ENCODE peak calls at places on chromosomes 3 and 15, in eight cellular contexts. U is effector memory CD8-positive, alpha-beta T cell; M is stimulated activated CD8-positive, alpha-beta memory T cell treated with anti-CD3 and anti-CD28 coated beads, Interleukin-15, amount 100 ng/mL, for 24 hours; W is T-helper 2 cell; V is activated naive CD4-positive, alpha-beta T cell treated with Interleukin-2 at 50 U/mL for 16 hours; Z is AG04449; P is sigmoid colon; G is stimulated activated CD4-positive, alpha-beta T cell treated with anti-CD3 and anti-CD28 coated beads, Interleukin-1b, Interleukin-23, amount 100 ng/mL, for 1 hour. E is an unnamed sample.

GRCh38 chr3:117844676-117845075 is 1135.1 kb downstream of the TUSC7 start:
- DNase-seq in U (no peak), M (no peak), W (no peak), V (no peak), Z (peak; percentile 14), P (no peak), G (no peak), E (no peak)

GRCh38 chr3:133505813-133506212 is 67.7 kb upstream of the CDV3 start:
- DNase-seq in U (no peak), M (no peak), W (no peak), V (no peak), Z (no peak), P (no peak), G (no peak), E (no peak)

GRCh38 chr3:50913279-50913678 is 238.6 kb downstream of the DOCK3 start:
- DNase-seq in U (no peak), M (no peak), W (no peak), V (no peak), Z (no peak), P (no peak), G (no peak), E (peak; percentile 51)

GRCh38 chr3:46214751-46215352 is 6.7 kb upstream of the CCR1 start:
- DNase-seq in U (no peak), M (no peak), W (peak; percentile 26), V (no peak), Z (no peak), P (no peak), G (no peak), E (peak; percentile 4)

GRCh38 chr3:140093742-140094141 is 158.8 kb downstream of the CLSTN2 start:
- DNase-seq in U (no peak), M (no peak), W (no peak), V (no peak), Z (peak; percentile 16), P (peak; percentile 89), G (no peak), E (peak; percentile 87)

GRCh38 chr3:38479431-38480092 is 16.6 kb upstream of the EXOG start:
- DNase-seq in U (peak; percentile 35), M (no peak), W (peak; percentile 57), V (peak; percentile 43), Z (no peak), P (peak; percentile 83), G (peak; percentile 10), E (peak; percentile 23)

GRCh38 chr3:171301002-171301401 is 159.2 kb downstream of the TNIK start:
- DNase-seq in U (no peak), M (no peak), W (no peak), V (no peak), Z (no peak), P (no peak), G (no peak), E (no peak)

GRCh38 chr3:128686465-128686864 is 35.8 kb upstream of the RPN1 start:
- DNase-seq in U (no peak), M (no peak), W (no peak), V (no peak), Z (no peak), P (no peak), G (no peak), E (no peak)

GRCh38 chr15:35994861-35995260 is 448.9 kb upstream of the DPH6 start:
- DNase-seq in U (no peak), M (no peak), W (no peak), V (no peak), Z (no peak), P (no peak), G (no peak), E (no peak)

GRCh38 chr3:61896251-61896650 is 334.9 kb downstream of the PTPRG start:
- DNase-seq in U (no peak), M (no peak), W (no peak), V (no peak), Z (no peak), P (no peak), G (no peak), E (peak; percentile 26)

GRCh38 chr3:71726106-71726505 is 904 bp upstream of the EIF4E3 start:
- DNase-seq in U (peak; percentile 39), M (no peak), W (peak; percentile 61), V (peak; percentile 53), Z (no peak), P (no peak), G (no peak), E (no peak)

GRCh38 chr3:1987983-1988382 is 110.7 kb upstream of the CNTN4 start:
- DNase-seq in U (no peak), M (no peak), W (no peak), V (no peak), Z (no peak), P (no peak), G (no peak), E (peak; percentile 11)

GRCh38 chr3:184769771-184770170 is 42.2 kb upstream of the VPS8 start:
- DNase-seq in U (no peak), M (no peak), W (no peak), V (no peak), Z (no peak), P (no peak), G (no peak), E (no peak)

GRCh38 chr15:33860749-33861148 is 107.5 kb upstream of the CHRM5 start:
- DNase-seq in U (no peak), M (no peak), W (no peak), V (no peak), Z (no peak), P (no peak), G (no peak), E (no peak)

GRCh38 chr3:69353492-69353891 is 32.4 kb downstream of the FRMD4B start:
- DNase-seq in U (no peak), M (no peak), W (peak; percentile 52), V (no peak), Z (no peak), P (no peak), G (no peak), E (no peak)

GRCh38 chr15:42107483-42107882 is 13.1 kb upstream of the PLA2G4D start:
- DNase-seq in U (no peak), M (no peak), W (peak; percentile 15), V (peak; percentile 40), Z (no peak), P (no peak), G (no peak), E (peak; percentile 82)

GRCh38 chr3:148309390-148310035 is 388.2 kb upstream of the AGTR1 start:
- DNase-seq in U (no peak), M (no peak), W (peak; percentile 3), V (no peak), Z (no peak), P (no peak), G (no peak), E (peak; percentile 36)

GRCh38 chr3:9951962-9952805 is at the start of gene PRRT3:
- DNase-seq in U (peak; percentile 49), M (no peak), W (peak; percentile 75), V (peak; percentile 67), Z (no peak), P (no peak), G (no peak), E (peak; percentile 33)

GRCh38 chr3:111723293-111723963 is 128.3 kb upstream of the ZBED2 start:
- DNase-seq in U (no peak), M (no peak), W (no peak), V (no peak), Z (peak; percentile 66), P (no peak), G (no peak), E (peak; percentile 29)

GRCh38 chr15:27692438-27692837 is 406.7 kb downstream of the OCA2 start:
- DNase-seq in U (no peak), M (no peak), W (no peak), V (no peak), Z (no peak), P (no peak), G (no peak), E (no peak)

GRCh38 chr3:42122261-42123011 is 31.3 kb downstream of the TRAK1 start:
- DNase-seq in U (no peak), M (no peak), W (no peak), V (no peak), Z (no peak), P (peak; percentile 36), G (no peak), E (no peak)

GRCh38 chr3:124552224-124552623 is 178.0 kb upstream of the UMPS start:
- DNase-seq in U (no peak), M (no peak), W (no peak), V (no peak), Z (no peak), P (no peak), G (no peak), E (peak; percentile 84)

GRCh38 chr3:120153294-120153693 is 59.0 kb upstream of the GSK3B start:
- DNase-seq in U (no peak), M (no peak), W (no peak), V (no peak), Z (no peak), P (no peak), G (no peak), E (no peak)

E was measured in NCI-H1105 treated with DMSO at 0.1 percent for 48 hours.